ENCODE peak calls at places on chromosomes 12 and 14, in six cellular contexts. Z, T, U, Q, M and A are unnamed samples.

GRCh38 chr14:20455355-20456300 is 602 bp downstream of the APEX1 start:
- DNase-seq in Z (peak), T (no peak), U (no peak), Q (peak), M (peak), A (peak)

GRCh38 chr14:59435106-59435505 is 30.1 kb downstream of the GPR135 start:
- DNase-seq in Z (no peak), T (no peak), U (no peak), Q (no peak), M (no peak), A (no peak)

GRCh38 chr14:56181666-56182065 is 63.5 kb downstream of the PELI2 start:
- DNase-seq in Z (no peak), T (peak), U (peak), Q (no peak), M (no peak), A (no peak)

GRCh38 chr12:57309420-57309819 is 58.4 kb upstream of the STAC3 start:
- DNase-seq in Z (no peak), T (no peak), U (no peak), Q (no peak), M (peak), A (no peak)

GRCh38 chr12:52715416-52715815 is 12.1 kb upstream of the KRT77 start:
- DNase-seq in Z (no peak), T (peak), U (peak), Q (peak), M (no peak), A (no peak)

GRCh38 chr12:49585477-49586445 is 17.8 kb upstream of the MCRS1 start:
- DNase-seq in Z (no peak), T (no peak), U (no peak), Q (no peak), M (no peak), A (no peak)

GRCh38 chr14:23620177-23620702 is 15.9 kb upstream of the DHRS2 start:
- DNase-seq in Z (no peak), T (no peak), U (no peak), Q (no peak), M (no peak), A (no peak)

GRCh38 chr12:32548691-32549412 is 130.2 kb upstream of the DNM1L start:
- DNase-seq in Z (no peak), T (peak), U (peak), Q (no peak), M (peak), A (no peak)

GRCh38 chr14:77270361-77271112 is 469 bp downstream of the NGB start:
- DNase-seq in Z (no peak), T (no peak), U (no peak), Q (no peak), M (no peak), A (no peak)

GRCh38 chr12:105352940-105353635 is 22.6 kb downstream of the C12orf75 start:
- DNase-seq in Z (no peak), T (peak), U (peak), Q (no peak), M (peak), A (no peak)

GRCh38 chr12:109734219-109735000 is 20.8 kb downstream of the FAM222A start:
- DNase-seq in Z (peak), T (no peak), U (peak), Q (peak), M (peak), A (no peak)

GRCh38 chr12:93003540-93004239 is 74.6 kb upstream of the EEA1 start:
- DNase-seq in Z (no peak), T (no peak), U (no peak), Q (no peak), M (no peak), A (no peak)

GRCh38 chr14:94180655-94181271 is 6.6 kb downstream of the PPP4R4 start:
- DNase-seq in Z (no peak), T (peak), U (no peak), Q (no peak), M (peak), A (peak)

GRCh38 chr12:52082026-52082667 is 2.6 kb downstream of the SMIM41 start:
- DNase-seq in Z (no peak), T (no peak), U (no peak), Q (no peak), M (peak), A (no peak)

GRCh38 chr14:31127690-31128089 is 79.9 kb downstream of the HECTD1 start:
- DNase-seq in Z (no peak), T (no peak), U (no peak), Q (no peak), M (no peak), A (peak)

GRCh38 chr12:82203076-82203475 is 155.1 kb downstream of the CCDC59 start:
- DNase-seq in Z (no peak), T (no peak), U (no peak), Q (no peak), M (no peak), A (no peak)

GRCh38 chr14:23056257-23056955 is 914 bp downstream of the CDH24 start:
- DNase-seq in Z (peak), T (peak), U (peak), Q (peak), M (peak), A (peak)

GRCh38 chr14:22291406-22291805 is 297.6 kb downstream of the DAD1 start:
- DNase-seq in Z (no peak), T (no peak), U (no peak), Q (no peak), M (peak), A (no peak)

GRCh38 chr12:75690556-75690955 is 179.1 kb upstream of the KRR1 start:
- DNase-seq in Z (no peak), T (no peak), U (no peak), Q (no peak), M (peak), A (no peak)

GRCh38 chr12:4891866-4892265 is 17.8 kb upstream of the KCNA1 start:
- DNase-seq in Z (no peak), T (no peak), U (no peak), Q (no peak), M (no peak), A (no peak)

GRCh38 chr14:75132374-75133086 is 5.7 kb upstream of the NEK9 start:
- DNase-seq in Z (no peak), T (peak), U (peak), Q (peak), M (peak), A (peak)
- TF ChIP-seq CTCF in Z (peak), T (peak), U (peak), Q (peak), M (peak), A (peak)

GRCh38 chr14:32913725-32914124 is 25.0 kb upstream of the NPAS3 start:
- DNase-seq in Z (no peak), T (no peak), U (no peak), Q (no peak), M (peak), A (no peak)
- TF ChIP-seq CTCF in Z (no peak), T (peak), U (no peak), Q (no peak), M (peak), A (no peak)

GRCh38 chr14:52840916-52841315 is 49.5 kb upstream of the GNPNAT1 start:
- DNase-seq in Z (no peak), T (peak), U (no peak), Q (no peak), M (peak), A (peak)

GRCh38 chr14:52845079-52845478 is 53.7 kb upstream of the GNPNAT1 start:
- DNase-seq in Z (no peak), T (no peak), U (no peak), Q (no peak), M (no peak), A (no peak)

GRCh38 chr14:52848626-52849025 is 57.2 kb upstream of the GNPNAT1 start:
- DNase-seq in Z (no peak), T (no peak), U (no peak), Q (no peak), M (no peak), A (no peak)

DNA sequence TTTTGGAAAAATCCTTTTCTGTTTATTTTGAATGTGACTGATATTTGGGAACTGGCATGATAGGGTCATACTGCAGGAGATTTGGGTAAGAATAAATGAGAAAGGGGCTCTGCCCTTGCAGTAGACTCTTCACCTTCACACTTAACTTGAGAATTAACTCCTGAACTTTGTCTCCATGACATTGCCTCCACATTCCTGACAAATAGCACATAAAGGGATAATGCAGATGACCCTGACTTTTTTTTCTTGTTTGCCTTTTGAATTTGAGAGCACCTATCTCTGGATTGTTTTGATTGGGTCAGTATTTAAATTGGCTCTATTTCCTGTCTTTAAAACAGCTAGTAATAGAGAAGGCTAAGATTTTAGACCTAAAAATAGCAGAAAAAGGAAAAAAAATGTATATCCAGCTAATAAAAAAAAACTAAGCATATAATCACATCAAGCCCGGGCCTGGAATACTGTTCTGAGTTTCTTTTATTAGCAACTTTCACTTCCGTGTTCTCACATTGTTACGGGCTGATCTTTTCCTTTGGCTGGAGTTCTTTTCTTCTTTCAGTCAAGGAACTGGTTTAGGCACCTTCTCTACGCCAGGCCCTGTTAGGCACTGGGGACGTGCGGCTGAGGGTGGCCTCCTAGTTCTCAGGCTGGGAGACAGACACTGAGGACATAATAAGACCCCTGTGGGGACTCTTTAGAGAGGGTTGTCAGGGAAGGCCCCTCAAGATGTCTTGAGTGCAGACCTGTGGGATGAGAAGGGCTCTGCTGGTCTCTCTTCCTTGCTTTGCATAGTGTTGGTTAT is 53.1 kb upstream of the GNPNAT1 start:
- DNase-seq in Z (no peak), T (no peak), U (no peak), Q (no peak), M (no peak), A (no peak)
- TF ChIP-seq CTCF in Z (no peak), T (no peak), U (no peak), Q (no peak), M (no peak), A (no peak)

DNA sequence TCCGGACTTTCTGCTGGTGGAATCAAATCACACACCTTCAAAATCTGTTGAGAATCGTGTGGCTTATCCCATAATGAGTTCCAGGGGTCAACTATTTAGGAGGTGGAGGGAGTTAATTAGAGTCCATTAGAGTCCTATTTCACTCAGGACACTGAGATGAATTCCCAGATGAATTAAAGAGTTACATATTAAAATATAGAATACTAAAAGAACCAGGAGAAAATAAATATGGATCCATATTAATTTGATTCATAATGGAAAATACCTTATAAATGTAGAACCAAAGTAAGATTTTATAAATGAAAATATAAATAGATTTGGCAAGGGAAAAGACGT is 44.6 kb upstream of the C14orf132 start:
- DNase-seq in Z (no peak), T (no peak), U (no peak), Q (no peak), M (no peak), A (no peak)
- TF ChIP-seq CTCF in Z (no peak), T (no peak), U (no peak), Q (no peak), M (no peak), A (no peak)

DNA sequence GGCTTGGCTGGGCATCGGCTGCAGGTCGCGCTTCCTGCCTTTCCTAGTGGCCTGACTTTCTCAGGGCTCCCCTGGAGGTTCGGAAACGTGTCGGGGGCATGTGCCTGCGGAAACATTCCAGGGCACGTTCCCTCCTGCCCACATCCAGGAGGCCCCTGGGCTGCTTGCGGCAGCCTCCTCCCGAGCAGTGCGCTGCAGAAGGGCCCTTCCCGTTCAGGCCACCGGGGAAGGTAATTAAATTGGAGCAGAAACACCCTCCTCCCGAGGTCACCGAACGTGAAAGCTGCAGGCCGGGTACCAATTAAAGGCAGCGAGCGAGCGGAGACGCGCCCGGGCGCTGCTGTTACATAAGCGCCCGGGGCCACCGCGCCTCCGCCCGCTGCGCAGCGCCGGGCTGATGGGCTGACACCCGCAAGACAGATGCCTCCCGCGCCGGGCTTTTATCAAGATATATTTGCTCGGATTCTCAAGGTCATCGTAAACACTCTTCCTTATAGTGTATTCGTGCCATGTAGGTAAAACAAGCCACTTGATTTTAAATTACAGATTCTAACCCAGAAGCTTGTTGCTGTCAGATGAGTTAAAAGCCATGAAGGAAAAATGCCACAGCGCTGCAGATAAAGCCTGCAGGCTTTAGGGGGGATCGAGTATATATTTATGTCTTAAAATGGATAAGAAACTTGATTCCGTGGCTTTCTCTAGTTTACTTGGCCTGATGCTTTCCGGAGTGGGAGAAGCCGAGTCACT is 31.4 kb downstream of the SSPN start:
- DNase-seq in Z (peak), T (peak), U (peak), Q (no peak), M (peak), A (no peak)
- TF ChIP-seq CTCF in Z (no peak), T (peak), U (no peak), Q (no peak), M (no peak), A (no peak)

DNA sequence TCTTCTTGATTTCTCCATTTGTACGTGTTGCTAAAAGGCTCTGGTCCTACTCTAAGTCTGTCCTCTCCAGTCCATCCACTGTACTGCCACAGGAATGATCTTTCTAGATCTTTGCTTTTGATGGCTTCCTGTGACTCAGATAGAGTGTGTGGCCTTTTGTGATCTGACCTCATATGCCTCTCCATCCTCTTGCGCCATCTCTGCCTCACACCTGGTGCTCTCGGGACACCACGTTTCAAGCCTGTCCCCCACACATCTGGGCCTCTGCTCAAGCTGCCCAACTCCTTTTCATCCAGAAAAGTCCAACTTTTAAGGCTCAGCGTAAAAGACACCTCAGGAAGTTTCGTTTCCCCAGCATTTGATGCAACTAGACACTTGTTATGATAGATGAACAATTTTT is 39.0 kb downstream of the DCAF4 start:
- DNase-seq in Z (no peak), T (no peak), U (no peak), Q (no peak), M (peak), A (no peak)
- TF ChIP-seq CTCF in Z (no peak), T (no peak), U (no peak), Q (no peak), M (no peak), A (no peak)

GRCh38 chr12:123150273-123150803 is 552 bp downstream of the PITPNM2 start:
- DNase-seq in Z (no peak), T (peak), U (peak), Q (no peak), M (no peak), A (peak)

GRCh38 chr12:123148223-123148622 is 2.7 kb downstream of the PITPNM2 start:
- DNase-seq in Z (no peak), T (no peak), U (no peak), Q (peak), M (no peak), A (no peak)

GRCh38 chr12:123149828-123150272 is 1.0 kb downstream of the PITPNM2 start:
- DNase-seq in Z (no peak), T (peak), U (no peak), Q (no peak), M (no peak), A (peak)

GRCh38 chr12:123150804-123151678 is at the start of gene PITPNM2:
- DNase-seq in Z (peak), T (peak), U (peak), Q (peak), M (peak), A (peak)

DNA sequence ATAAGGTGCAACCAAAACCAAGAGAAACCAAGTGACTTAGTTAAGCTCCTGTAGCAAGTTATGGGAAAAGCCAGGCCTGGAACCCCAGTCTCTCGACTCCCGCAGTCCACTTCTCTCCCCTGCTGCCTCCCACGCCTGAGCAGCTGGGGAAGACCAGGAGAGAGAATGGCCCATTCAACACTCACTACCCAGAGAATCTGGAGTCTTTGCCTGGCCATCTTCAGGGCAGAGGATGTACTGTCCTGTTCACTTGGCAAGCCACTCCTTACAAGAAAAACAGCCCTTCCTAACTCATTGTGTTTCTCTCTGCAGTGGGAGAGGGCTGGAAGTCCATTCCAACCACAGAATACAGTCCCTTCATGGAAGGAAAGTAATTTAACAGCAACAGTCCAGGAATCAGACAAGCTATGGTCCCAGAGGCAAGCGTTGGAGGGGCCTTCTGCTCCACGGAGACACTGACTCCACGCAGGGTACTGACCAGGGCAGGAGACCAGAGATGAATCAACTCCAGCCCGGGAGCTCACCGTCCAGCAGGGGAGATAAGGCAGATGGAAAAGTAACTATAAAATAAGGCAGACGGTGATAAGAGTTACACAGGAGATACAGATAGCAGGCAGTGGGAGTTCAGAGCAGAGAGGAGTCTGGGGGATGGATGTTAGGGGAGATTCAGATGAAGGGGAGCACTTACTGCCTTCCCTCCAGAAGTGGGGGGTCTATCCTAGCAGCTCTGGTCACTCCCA is 1.6 kb downstream of the PITPNM2 start:
- DNase-seq in Z (no peak), T (no peak), U (no peak), Q (no peak), M (no peak), A (no peak)
- TF ChIP-seq CTCF in Z (no peak), T (no peak), U (no peak), Q (no peak), M (no peak), A (no peak)

DNA sequence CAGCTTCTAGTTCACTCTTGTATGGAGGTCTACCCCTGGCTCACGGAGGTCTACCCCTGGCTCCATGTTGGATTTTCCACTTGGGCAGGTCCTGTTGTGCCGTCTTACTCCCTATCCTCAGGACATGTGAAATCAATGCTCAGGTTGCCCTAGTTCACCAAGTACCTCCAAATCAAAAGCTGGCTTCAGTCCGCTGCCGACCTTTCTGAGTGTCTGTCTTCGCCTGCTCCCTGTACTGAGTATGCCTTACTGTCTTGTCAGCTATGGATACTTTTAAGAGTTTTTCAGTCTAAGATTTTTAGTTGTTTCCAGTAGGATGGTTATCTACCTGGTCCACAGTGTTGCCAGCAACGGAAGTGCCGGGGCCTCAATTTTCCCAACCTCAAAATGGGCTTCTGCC is 40.1 kb upstream of the BCL11B start:
- DNase-seq in Z (no peak), T (no peak), U (no peak), Q (no peak), M (no peak), A (no peak)
- TF ChIP-seq CTCF in Z (no peak), T (no peak), U (no peak), Q (no peak), M (no peak), A (no peak)